ENCODE peak calls at places on chromosome 7, in five cellular contexts. W is kidney epithelial cell, D is GM12864, B is foreskin fibroblast, A is fibroblast of mammary gland. I is an unnamed sample.

GRCh38 chr7:158885624-158886023 is 29.3 kb downstream of the DYNC2I1 start:
- DNase-seq in A (peak), D (no peak), W (no peak), B (no peak), I (no peak)

GRCh38 chr7:3033581-3033980 is 10.1 kb downstream of the CARD11 start:
- DNase-seq in A (no peak), B (no peak), D (no peak), W (no peak), I (no peak)

GRCh38 chr7:47529405-47529804 is 52.5 kb downstream of the TNS3 start:
- DNase-seq in W (no peak), B (no peak), D (no peak), A (no peak), I (no peak)

GRCh38 chr7:117014673-117015133 is 61.4 kb downstream of the ST7 start:
- DNase-seq in A (peak), B (no peak), D (peak), W (no peak), I (peak)

GRCh38 chr7:130276796-130277762 is 10.4 kb downstream of the CPA2 start:
- DNase-seq in A (peak), D (no peak), B (peak), W (no peak), I (no peak)

GRCh38 chr7:54166419-54166818 is 375.8 kb upstream of the VSTM2A start:
- DNase-seq in W (no peak), B (no peak), A (no peak), D (no peak), I (no peak)

GRCh38 chr7:157692156-157693011 is 355.6 kb downstream of the DNAJB6 start:
- DNase-seq in A (no peak), B (no peak), W (no peak), D (no peak), I (peak)

GRCh38 chr7:105141068-105141467 is 127.1 kb downstream of the KMT2E start:
- DNase-seq in B (peak), W (no peak), D (no peak), A (peak), I (peak)

GRCh38 chr7:129652914-129653313 is 41.4 kb downstream of the NRF1 start:
- DNase-seq in B (no peak), A (no peak), W (no peak), D (peak), I (no peak)

GRCh38 chr7:68020102-68020501 is 1023.5 kb downstream of the TYW1 start:
- DNase-seq in W (no peak), B (no peak), D (no peak), A (no peak), I (no peak)

GRCh38 chr7:27641576-27642230 is 21.0 kb downstream of the HIBADH start:
- DNase-seq in B (no peak), A (peak), D (no peak), W (no peak), I (no peak)

GRCh38 chr7:101935521-101936141 is 118.2 kb downstream of the CUX1 start:
- DNase-seq in D (no peak), W (no peak), A (no peak), B (no peak), I (no peak)

GRCh38 chr7:1749864-1750466 is 79.9 kb downstream of the ELFN1 start:
- DNase-seq in W (no peak), A (no peak), D (no peak), B (no peak), I (no peak)

GRCh38 chr7:141975806-141976523 is 2.4 kb upstream of the TAS2R38 start:
- DNase-seq in A (peak), W (no peak), B (no peak), D (peak), I (peak)

GRCh38 chr7:149598721-149599308 is 101.2 kb upstream of the ZNF746 start:
- DNase-seq in D (no peak), B (peak), W (no peak), A (peak), I (no peak)

GRCh38 chr7:27188666-27189559 is 3.9 kb upstream of the HOXA11 start:
- DNase-seq in B (peak), D (no peak), A (no peak), W (no peak), I (peak)

GRCh38 chr7:38535013-38535412 is 96.2 kb downstream of the AMPH start:
- DNase-seq in A (no peak), D (no peak), W (no peak), B (no peak), I (no peak)

GRCh38 chr7:20826243-20826642 is 39.6 kb upstream of the SP8 start:
- DNase-seq in B (no peak), W (no peak), D (no peak), A (no peak), I (peak)

GRCh38 chr7:30276203-30276900 is 8.0 kb upstream of the ZNRF2 start:
- DNase-seq in W (no peak), A (peak), B (peak), D (no peak), I (peak)

GRCh38 chr7:134477954-134478353 is 19.1 kb upstream of the AKR1B1 start:
- DNase-seq in W (no peak), B (no peak), A (peak), D (no peak), I (no peak)

GRCh38 chr7:102467581-102468415 is 3.0 kb downstream of the LRWD1 start:
- DNase-seq in B (no peak), A (no peak), D (no peak), W (no peak), I (no peak)

GRCh38 chr7:134448359-134449229 is 10.3 kb downstream of the AKR1B1 start:
- DNase-seq in D (no peak), B (peak), A (peak), W (peak), I (no peak)

GRCh38 chr7:64099656-64100531 is 54.7 kb downstream of the ZNF727 start:
- DNase-seq in D (no peak), B (no peak), W (no peak), A (no peak), I (no peak)

GRCh38 chr7:137882261-137882668 is 35.5 kb upstream of the DGKI start:
- DNase-seq in B (peak), A (peak), W (peak), D (no peak), I (no peak)

GRCh38 chr7:150948791-150949251 is 29.3 kb downstream of the KCNH2 start:
- DNase-seq in W (no peak), A (no peak), D (no peak), B (no peak), I (no peak)

GRCh38 chr7:86226191-86226590 is 417.5 kb upstream of the GRM3 start:
- DNase-seq in D (no peak), B (no peak), A (no peak), W (no peak), I (no peak)

GRCh38 chr7:94133460-94133859 is 129.3 kb upstream of the BET1 start:
- DNase-seq in W (peak), D (no peak), B (no peak), A (peak), I (no peak)

GRCh38 chr7:112452102-112452888 is 2.0 kb downstream of the IFRD1 start:
- DNase-seq in B (peak), W (no peak), A (peak), D (no peak), I (peak)
- TF ChIP-seq CTCF in B (peak), W (peak), A (peak), D (peak), I (peak)

GRCh38 chr7:121985476-121985875 is 112.5 kb downstream of the PTPRZ1 start:
- DNase-seq in A (no peak), D (no peak), W (no peak), B (no peak), I (no peak)
- TF ChIP-seq CTCF in A (peak), D (no peak), W (no peak), B (no peak), I (no peak)

GRCh38 chr7:132504071-132504470 is 72.2 kb downstream of the PLXNA4 start:
- DNase-seq in W (no peak), D (no peak), A (no peak), B (no peak), I (no peak)
- TF ChIP-seq CTCF in W (no peak), D (no peak), A (no peak), B (no peak), I (no peak)

DNA sequence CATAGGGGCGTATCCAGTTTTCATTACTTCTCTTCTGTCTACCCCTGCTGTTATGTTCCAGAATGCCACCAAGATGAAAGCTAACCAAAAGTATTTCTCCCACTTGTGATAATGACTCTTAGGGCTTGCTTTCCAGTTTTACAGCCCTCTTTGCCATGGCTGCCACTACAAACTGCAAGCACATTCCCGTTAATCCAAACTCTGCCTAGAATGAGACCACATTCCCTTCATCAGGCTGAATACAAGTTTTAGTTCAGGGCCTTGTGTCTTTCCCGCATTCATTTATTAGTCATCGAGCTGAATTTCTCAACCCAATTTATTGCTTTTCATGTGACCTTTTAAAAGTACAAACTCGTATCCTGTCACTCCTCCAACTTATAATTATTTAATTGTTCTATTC is 23.5 kb upstream of the CD36 start:
- DNase-seq in B (peak), D (no peak), W (no peak), A (peak), I (no peak)
- TF ChIP-seq CTCF in B (no peak), D (no peak), W (no peak), A (no peak), I (no peak)

GRCh38 chr7:69820479-69821192 is 222.4 kb downstream of the AUTS2 start:
- DNase-seq in A (no peak), D (no peak), B (no peak), W (no peak), I (no peak)

GRCh38 chr7:69817096-69817495 is 218.8 kb downstream of the AUTS2 start:
- DNase-seq in A (peak), B (no peak), W (no peak), D (no peak), I (no peak)

GRCh38 chr7:69817835-69818646 is 219.8 kb downstream of the AUTS2 start:
- DNase-seq in B (no peak), D (no peak), A (no peak), W (no peak), I (no peak)

GRCh38 chr7:69818647-69819161 is 220.4 kb downstream of the AUTS2 start:
- DNase-seq in A (no peak), D (no peak), B (no peak), W (no peak), I (no peak)

GRCh38 chr7:69819306-69819705 is 221.0 kb downstream of the AUTS2 start:
- DNase-seq in W (no peak), B (no peak), D (no peak), A (no peak), I (no peak)
- TF ChIP-seq CTCF in W (no peak), B (no peak), D (no peak), A (no peak), I (no peak)

GRCh38 chr7:97138830-97139229 is 21.3 kb downstream of the SDHAF3 start:
- DNase-seq in A (no peak), D (no peak), W (no peak), B (no peak), I (no peak)
- TF ChIP-seq CTCF in A (no peak), D (no peak), W (no peak), B (no peak), I (no peak)

GRCh38 chr7:29239638-29240037 is 45.1 kb downstream of the CHN2 start:
- DNase-seq in D (no peak), W (no peak), B (no peak), A (peak), I (no peak)
- TF ChIP-seq CTCF in D (peak), W (peak), B (no peak), A (peak), I (no peak)

GRCh38 chr7:11668727-11669126 is 163.3 kb downstream of the THSD7A start:
- DNase-seq in W (no peak), B (no peak), D (no peak), A (no peak), I (no peak)
- TF ChIP-seq CTCF in W (no peak), B (no peak), D (no peak), A (no peak), I (no peak)

GRCh38 chr7:33716581-33717477 is 188.5 kb upstream of the BMPER start:
- DNase-seq in B (peak), A (peak), W (no peak), D (no peak), I (no peak)
- TF ChIP-seq CTCF in B (peak), A (peak), W (peak), D (peak), I (peak)